ENCODE peak calls at places on chromosomes 5 and 9, in eight cellular contexts. One of them, this sample, is unnamed.

GRCh38 chr5:172694541-172694940 is 53.5 kb downstream of the NEURL1B start:
- DNase-seq in adrenal gland: no peak
- DNase-seq in stomach: no peak
- DNase-seq in A549: no peak
- DNase-seq in K562: no peak
- DNase-seq in IMR-90: no peak
- DNase-seq in transverse colon: no peak
- DNase-seq in testis: no peak
- DNase-seq in this sample: no peak

GRCh38 chr9:124471761-124472160 is 21.5 kb downstream of the ADGRD2 start:
- DNase-seq in adrenal gland: no peak
- DNase-seq in stomach: no peak
- DNase-seq in A549: no peak
- DNase-seq in K562: no peak
- DNase-seq in IMR-90: no peak
- DNase-seq in transverse colon: no peak
- DNase-seq in testis: no peak
- DNase-seq in this sample: no peak

GRCh38 chr5:173625686-173626500 is 9.4 kb upstream of the BOD1 start:
- DNase-seq in adrenal gland: no peak
- DNase-seq in stomach: no peak
- DNase-seq in A549: no peak
- DNase-seq in K562: no peak
- DNase-seq in IMR-90: no peak
- DNase-seq in transverse colon: no peak
- DNase-seq in testis: no peak
- DNase-seq in this sample: no peak

GRCh38 chr5:5335708-5336211 is 86.7 kb upstream of the ICE1 start:
- DNase-seq in adrenal gland: peak; percentile 57
- DNase-seq in stomach: no peak
- DNase-seq in A549: peak; percentile 89
- DNase-seq in K562: no peak
- DNase-seq in IMR-90: peak; percentile 29
- DNase-seq in transverse colon: no peak
- DNase-seq in testis: no peak
- DNase-seq in this sample: no peak

GRCh38 chr5:150350524-150351344 is 6.8 kb upstream of the TCOF1 start:
- DNase-seq in adrenal gland: peak; percentile 92
- DNase-seq in stomach: peak; percentile 78
- DNase-seq in A549: peak; percentile 83
- DNase-seq in K562: peak; percentile 81
- DNase-seq in IMR-90: peak; percentile 71
- DNase-seq in transverse colon: peak; percentile 79
- DNase-seq in testis: peak; percentile 89
- DNase-seq in this sample: peak; percentile 58

GRCh38 chr5:35884125-35884788 is 27.6 kb downstream of the IL7R start:
- DNase-seq in adrenal gland: no peak
- DNase-seq in stomach: no peak
- DNase-seq in A549: no peak
- DNase-seq in K562: no peak
- DNase-seq in IMR-90: peak; percentile 90
- DNase-seq in transverse colon: no peak
- DNase-seq in testis: no peak
- DNase-seq in this sample: no peak

GRCh38 chr9:76181020-76181641 is 213.1 kb downstream of the RFK start:
- DNase-seq in adrenal gland: no peak
- DNase-seq in stomach: no peak
- DNase-seq in A549: peak; percentile 82
- DNase-seq in K562: no peak
- DNase-seq in IMR-90: peak; percentile 74
- DNase-seq in transverse colon: no peak
- DNase-seq in testis: no peak
- DNase-seq in this sample: no peak

GRCh38 chr5:132487841-132488555 is 2.6 kb downstream of the IRF1 start:
- DNase-seq in adrenal gland: peak; percentile 52
- DNase-seq in stomach: peak; percentile 25
- DNase-seq in A549: no peak
- DNase-seq in K562: no peak
- DNase-seq in IMR-90: no peak
- DNase-seq in transverse colon: peak; percentile 15
- DNase-seq in testis: peak; percentile 13
- DNase-seq in this sample: peak; percentile 25

GRCh38 chr9:118529210-118529609 is 825.0 kb downstream of the TLR4 start:
- DNase-seq in adrenal gland: no peak
- DNase-seq in stomach: no peak
- DNase-seq in A549: no peak
- DNase-seq in K562: no peak
- DNase-seq in IMR-90: no peak
- DNase-seq in transverse colon: no peak
- DNase-seq in testis: no peak
- DNase-seq in this sample: no peak

GRCh38 chr9:14692536-14692917 is 705 bp downstream of the ZDHHC21 start:
- DNase-seq in adrenal gland: no peak
- DNase-seq in stomach: no peak
- DNase-seq in A549: no peak
- DNase-seq in K562: no peak
- DNase-seq in IMR-90: no peak
- DNase-seq in transverse colon: no peak
- DNase-seq in testis: no peak
- DNase-seq in this sample: no peak

GRCh38 chr5:96320797-96321196 is 112.3 kb downstream of the PCSK1 start:
- DNase-seq in adrenal gland: no peak
- DNase-seq in stomach: no peak
- DNase-seq in A549: no peak
- DNase-seq in K562: no peak
- DNase-seq in IMR-90: peak; percentile 61
- DNase-seq in transverse colon: no peak
- DNase-seq in testis: no peak
- DNase-seq in this sample: no peak

GRCh38 chr9:5922192-5922591 is 31.5 kb downstream of the MLANA start:
- DNase-seq in adrenal gland: no peak
- DNase-seq in stomach: no peak
- DNase-seq in A549: no peak
- DNase-seq in K562: no peak
- DNase-seq in IMR-90: no peak
- DNase-seq in transverse colon: no peak
- DNase-seq in testis: no peak
- DNase-seq in this sample: no peak

GRCh38 chr9:98254236-98255063 is 999 bp downstream of the TBC1D2 start:
- DNase-seq in adrenal gland: no peak
- DNase-seq in stomach: no peak
- DNase-seq in A549: no peak
- DNase-seq in K562: no peak
- DNase-seq in IMR-90: no peak
- DNase-seq in transverse colon: no peak
- DNase-seq in testis: no peak
- DNase-seq in this sample: no peak

GRCh38 chr9:98253563-98253962 is 1.9 kb downstream of the TBC1D2 start:
- DNase-seq in adrenal gland: no peak
- DNase-seq in stomach: no peak
- DNase-seq in A549: no peak
- DNase-seq in K562: no peak
- DNase-seq in IMR-90: no peak
- DNase-seq in transverse colon: no peak
- DNase-seq in testis: no peak
- DNase-seq in this sample: no peak

GRCh38 chr9:98255064-98255577 is 328 bp downstream of the TBC1D2 start:
- DNase-seq in adrenal gland: peak; percentile 68
- DNase-seq in stomach: peak; percentile 46
- DNase-seq in A549: peak; percentile 23
- DNase-seq in K562: no peak
- DNase-seq in IMR-90: peak; percentile 61
- DNase-seq in transverse colon: peak; percentile 45
- DNase-seq in testis: peak; percentile 37
- DNase-seq in this sample: peak; percentile 54

GRCh38 chr9:98256632-98257218 is 1.3 kb upstream of the TBC1D2 start:
- DNase-seq in adrenal gland: no peak
- DNase-seq in stomach: no peak
- DNase-seq in A549: no peak
- DNase-seq in K562: peak; percentile 50
- DNase-seq in IMR-90: no peak
- DNase-seq in transverse colon: no peak
- DNase-seq in testis: no peak
- DNase-seq in this sample: no peak

DNA sequence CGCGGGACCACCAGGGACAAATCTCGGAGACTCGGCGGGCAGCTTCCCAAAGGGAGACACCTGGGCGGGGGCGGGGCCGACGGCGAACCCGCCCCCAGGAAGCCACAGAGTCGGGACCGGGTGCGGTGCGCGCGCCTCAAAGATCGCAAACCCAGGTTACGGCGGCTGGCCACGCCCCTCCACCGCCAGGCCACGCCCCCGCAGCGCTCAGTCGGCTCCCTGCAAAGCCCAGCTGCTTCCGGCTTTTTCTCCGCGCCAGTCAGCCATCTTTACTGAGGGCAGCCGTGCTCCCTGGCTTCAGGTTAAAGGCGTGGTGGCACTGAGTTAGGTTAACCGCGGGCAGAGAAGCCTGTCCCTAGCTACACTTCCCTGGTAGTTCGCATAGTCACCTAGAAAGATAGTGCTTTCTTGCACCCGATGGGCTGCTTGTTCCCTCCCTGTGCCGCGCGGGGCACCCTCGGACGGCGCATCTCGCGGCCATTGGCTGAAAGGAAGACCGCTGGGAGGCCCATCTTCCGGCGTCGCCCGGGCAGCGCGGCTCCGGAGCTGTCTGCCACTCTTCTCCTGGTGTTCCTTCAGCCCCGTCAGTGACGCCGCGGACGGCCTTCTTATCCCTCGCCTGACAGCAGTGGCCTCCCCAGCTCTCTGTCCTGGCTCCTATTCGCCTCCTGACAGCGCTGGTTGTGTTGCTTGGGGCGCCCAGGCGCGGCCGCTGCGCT is at the start of gene TBC1D2:
- DNase-seq in adrenal gland: peak; percentile 98
- DNase-seq in stomach: peak; percentile 99
- DNase-seq in A549: peak; percentile 94
- DNase-seq in K562: peak; percentile 97
- DNase-seq in IMR-90: peak; percentile 90
- DNase-seq in transverse colon: peak; percentile 99
- DNase-seq in testis: peak; percentile 97
- DNase-seq in this sample: peak; percentile 96
- TF ChIP-seq POLR2A in adrenal gland: peak; percentile 64
- TF ChIP-seq POLR2A in stomach: no peak
- TF ChIP-seq POLR2A in A549: peak; percentile 83
- TF ChIP-seq POLR2A in K562: peak; percentile 85
- TF ChIP-seq POLR2A in IMR-90: no peak
- TF ChIP-seq POLR2A in transverse colon: peak; percentile 71
- TF ChIP-seq POLR2A in testis: no peak
- TF ChIP-seq POLR2A in this sample: no peak

GRCh38 chr5:100706796-100707195 is 171.6 kb downstream of the FAM174A start:
- DNase-seq in adrenal gland: no peak
- DNase-seq in stomach: no peak
- DNase-seq in A549: peak; percentile 29
- DNase-seq in K562: no peak
- DNase-seq in IMR-90: no peak
- DNase-seq in transverse colon: no peak
- DNase-seq in testis: no peak
- DNase-seq in this sample: no peak

GRCh38 chr5:100709771-100710170 is 174.6 kb downstream of the FAM174A start:
- DNase-seq in adrenal gland: no peak
- DNase-seq in stomach: no peak
- DNase-seq in A549: no peak
- DNase-seq in K562: no peak
- DNase-seq in IMR-90: no peak
- DNase-seq in transverse colon: no peak
- DNase-seq in testis: peak; percentile 66
- DNase-seq in this sample: no peak

DNA sequence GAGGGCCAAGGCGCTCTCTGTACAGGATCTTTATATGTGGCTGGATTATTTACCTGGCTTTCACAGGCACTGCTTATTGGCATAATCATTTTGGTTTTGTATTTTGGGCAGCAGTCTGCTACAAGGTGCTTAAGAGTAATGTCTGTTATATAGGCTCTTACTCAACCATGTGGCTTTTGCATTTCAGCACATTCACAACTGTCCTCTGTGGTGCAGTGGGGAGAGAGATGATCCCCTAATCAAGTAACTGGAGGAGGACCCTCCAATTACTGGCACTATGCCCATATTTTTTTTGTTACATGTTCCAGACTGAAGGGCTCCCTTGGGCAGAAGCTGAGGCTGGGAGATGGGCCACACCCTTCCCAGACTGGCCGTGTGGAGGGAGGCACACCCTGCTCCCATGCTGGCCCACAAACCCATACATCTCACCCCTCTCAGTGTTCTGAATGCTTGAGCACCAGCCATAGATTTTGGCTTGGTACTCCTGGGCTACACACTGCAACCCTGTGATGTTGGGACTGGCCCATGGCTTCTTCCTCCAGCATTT is 173.5 kb downstream of the FAM174A start:
- DNase-seq in adrenal gland: no peak
- DNase-seq in stomach: no peak
- DNase-seq in A549: no peak
- DNase-seq in K562: no peak
- DNase-seq in IMR-90: no peak
- DNase-seq in transverse colon: no peak
- DNase-seq in testis: no peak
- DNase-seq in this sample: no peak
- H3K4me3 ChIP-seq in adrenal gland: no peak overlapping the region
- H3K4me3 ChIP-seq in stomach: no peak overlapping the region
- H3K4me3 ChIP-seq in A549: no peak overlapping the region
- H3K4me3 ChIP-seq in K562: no peak overlapping the region
- H3K4me3 ChIP-seq in IMR-90: no peak overlapping the region
- H3K4me3 ChIP-seq in transverse colon: no peak overlapping the region
- H3K4me3 ChIP-seq in testis: no peak overlapping the region
- H3K4me3 ChIP-seq in this sample: no peak overlapping the region

GRCh38 chr5:82330921-82331320 is 52.8 kb upstream of the RPS23 start:
- DNase-seq in adrenal gland: no peak
- DNase-seq in stomach: no peak
- DNase-seq in A549: no peak
- DNase-seq in K562: no peak
- DNase-seq in IMR-90: no peak
- DNase-seq in transverse colon: no peak
- DNase-seq in testis: no peak
- DNase-seq in this sample: no peak
- H3K27ac ChIP-seq in adrenal gland: no peak overlapping the region
- H3K27ac ChIP-seq in stomach: no peak overlapping the region
- H3K27ac ChIP-seq in A549: no peak overlapping the region
- H3K27ac ChIP-seq in K562: no peak overlapping the region
- H3K27ac ChIP-seq in IMR-90: no peak overlapping the region
- H3K27ac ChIP-seq in transverse colon: no peak overlapping the region
- H3K27ac ChIP-seq in testis: no peak overlapping the region
- H3K27ac ChIP-seq in this sample: peak overlapping the region; percentile 5

DNA sequence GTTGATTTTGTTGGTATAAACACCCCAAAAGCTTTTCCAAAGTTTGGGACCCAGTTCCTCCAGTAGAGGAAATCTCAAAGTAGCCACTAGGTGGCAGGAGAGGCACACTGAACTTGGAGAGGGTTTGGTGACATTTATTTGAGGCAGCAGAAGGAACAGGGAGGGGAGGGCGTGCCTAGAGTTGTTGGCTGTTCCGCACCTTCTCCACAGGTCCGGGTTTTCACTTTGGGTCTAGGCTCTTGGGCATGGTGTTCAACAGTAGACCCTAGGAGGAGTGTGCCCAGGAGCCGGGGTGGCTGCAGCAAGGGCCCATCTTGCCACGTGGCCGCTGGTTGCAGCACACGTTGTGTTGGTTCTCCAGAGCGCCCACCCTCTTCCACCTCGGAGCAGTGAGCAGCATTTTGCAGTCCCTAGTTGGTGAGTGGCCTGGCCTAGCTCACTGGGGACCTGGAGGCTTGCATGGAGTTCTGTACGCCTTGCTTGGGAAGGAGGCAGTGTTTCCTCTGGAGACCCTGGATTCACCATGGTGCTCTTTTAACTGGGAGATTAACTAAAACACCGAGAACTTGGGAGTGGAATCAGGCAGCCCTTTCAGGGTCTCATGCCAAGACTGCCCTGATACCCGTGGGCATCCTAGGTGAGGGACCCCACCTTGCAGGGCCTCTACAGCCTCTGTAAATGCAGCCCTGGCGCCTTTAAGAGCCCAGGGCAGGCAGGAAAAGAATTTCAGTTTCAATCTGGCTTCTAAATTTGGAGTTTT is 28.2 kb downstream of the PTPA start:
- DNase-seq in adrenal gland: peak; percentile 94
- DNase-seq in stomach: peak; percentile 79
- DNase-seq in A549: peak; percentile 88
- DNase-seq in K562: peak; percentile 85
- DNase-seq in IMR-90: peak; percentile 84
- DNase-seq in transverse colon: peak; percentile 85
- DNase-seq in testis: peak; percentile 89
- DNase-seq in this sample: peak; percentile 87
- TF ChIP-seq POLR2A in adrenal gland: no peak
- TF ChIP-seq POLR2A in stomach: no peak
- TF ChIP-seq POLR2A in A549: no peak
- TF ChIP-seq POLR2A in K562: no peak
- TF ChIP-seq POLR2A in IMR-90: peak; percentile 24
- TF ChIP-seq POLR2A in transverse colon: no peak
- TF ChIP-seq POLR2A in testis: no peak
- TF ChIP-seq POLR2A in this sample: no peak

This sample was measured in breast epithelium.